ENCODE peak calls at places on chromosome 2, in nine cellular contexts. M, W, O, Z, P, X, E, Y and U are unnamed samples.

GRCh38 chr2:99680946-99681345 is 191.1 kb upstream of the REV1 start:
- DNase-seq in M (no peak), W (no peak), O (no peak), Z (no peak), P (no peak), X (no peak), E (no peak), Y (no peak), U (no peak)

GRCh38 chr2:20307311-20307710 is 43.3 kb downstream of the PUM2 start:
- DNase-seq in M (no peak), W (no peak), O (no peak), Z (no peak), P (no peak), X (no peak), E (no peak), Y (no peak), U (no peak)

GRCh38 chr2:16940214-16940613 is 274.6 kb upstream of the CYRIA start:
- DNase-seq in M (no peak), W (no peak), O (no peak), Z (no peak), P (no peak), X (no peak), E (no peak), Y (no peak), U (no peak)

GRCh38 chr2:149745396-149745925 is 157.9 kb upstream of the MMADHC start:
- DNase-seq in M (no peak), W (no peak), O (no peak), Z (no peak), P (no peak), X (no peak), E (no peak), Y (no peak), U (no peak)

GRCh38 chr2:40043641-40044040 is 264.6 kb upstream of the THUMPD2 start:
- DNase-seq in M (peak; percentile 20), W (no peak), O (no peak), Z (no peak), P (no peak), X (no peak), E (no peak), Y (no peak), U (no peak)

GRCh38 chr2:54629914-54630609 is 93.4 kb upstream of the EML6 start:
- DNase-seq in M (no peak), W (no peak), O (peak; percentile 53), Z (peak; percentile 81), P (no peak), X (no peak), E (no peak), Y (peak; percentile 40), U (no peak)

GRCh38 chr2:74516070-74516633 is 1.9 kb downstream of the TLX2 start:
- DNase-seq in M (peak; percentile 95), W (no peak), O (peak; percentile 58), Z (no peak), P (peak; percentile 88), X (no peak), E (peak; percentile 52), Y (no peak), U (peak; percentile 90)

GRCh38 chr2:84085562-84085961 is 373.5 kb downstream of the SUCLG1 start:
- DNase-seq in M (no peak), W (no peak), O (no peak), Z (no peak), P (no peak), X (no peak), E (no peak), Y (no peak), U (no peak)

GRCh38 chr2:146246734-146247523 is 1597.9 kb upstream of the ACVR2A start:
- DNase-seq in M (no peak), W (no peak), O (no peak), Z (no peak), P (no peak), X (no peak), E (no peak), Y (no peak), U (no peak)

GRCh38 chr2:135066710-135067109 is 14.6 kb downstream of the RAB3GAP1 start:
- DNase-seq in M (no peak), W (no peak), O (no peak), Z (no peak), P (no peak), X (no peak), E (no peak), Y (no peak), U (no peak)

GRCh38 chr2:85330839-85331636 is 3.2 kb upstream of the TGOLN2 start:
- DNase-seq in M (no peak), W (no peak), O (no peak), Z (no peak), P (no peak), X (no peak), E (no peak), Y (no peak), U (no peak)

GRCh38 chr2:152189622-152190495 is 14.3 kb upstream of the STAM2 start:
- DNase-seq in M (peak; percentile 58), W (peak; percentile 48), O (peak; percentile 39), Z (peak; percentile 71), P (no peak), X (peak; percentile 32), E (no peak), Y (no peak), U (no peak)

GRCh38 chr2:134736167-134736885 is 17.5 kb upstream of the TMEM163 start:
- DNase-seq in M (peak; percentile 40), W (peak; percentile 3), O (no peak), Z (no peak), P (no peak), X (no peak), E (no peak), Y (no peak), U (no peak)

GRCh38 chr2:105886029-105886454 is 141.3 kb downstream of the NCK2 start:
- DNase-seq in M (no peak), W (no peak), O (no peak), Z (no peak), P (no peak), X (no peak), E (no peak), Y (no peak), U (no peak)

GRCh38 chr2:61343141-61343540 is 127.7 kb downstream of the USP34 start:
- DNase-seq in M (no peak), W (no peak), O (no peak), Z (no peak), P (no peak), X (no peak), E (no peak), Y (no peak), U (no peak)

GRCh38 chr2:85915606-85916303 is 27.0 kb upstream of the ST3GAL5 start:
- DNase-seq in M (no peak), W (no peak), O (no peak), Z (no peak), P (no peak), X (no peak), E (peak; percentile 7), Y (no peak), U (no peak)

GRCh38 chr2:199471443-199472057 is 13.8 kb upstream of the SATB2 start:
- DNase-seq in M (peak; percentile 94), W (no peak), O (peak; percentile 59), Z (peak; percentile 53), P (no peak), X (no peak), E (no peak), Y (no peak), U (no peak)

GRCh38 chr2:30323499-30323898 is 92.2 kb downstream of the LBH start:
- DNase-seq in M (no peak), W (no peak), O (no peak), Z (no peak), P (no peak), X (no peak), E (no peak), Y (no peak), U (no peak)

GRCh38 chr2:25293958-25294513 is 47.7 kb downstream of the DNMT3A start:
- DNase-seq in M (no peak), W (no peak), O (no peak), Z (no peak), P (no peak), X (no peak), E (no peak), Y (no peak), U (no peak)

GRCh38 chr2:28717339-28717758 is 34.3 kb upstream of the PPP1CB start:
- DNase-seq in M (peak; percentile 25), W (peak; percentile 67), O (peak; percentile 92), Z (peak; percentile 23), P (no peak), X (no peak), E (peak; percentile 46), Y (no peak), U (no peak)

GRCh38 chr2:215775106-215775505 is 238.2 kb downstream of the MREG start:
- DNase-seq in M (no peak), W (no peak), O (no peak), Z (no peak), P (no peak), X (no peak), E (no peak), Y (no peak), U (no peak)

DNA sequence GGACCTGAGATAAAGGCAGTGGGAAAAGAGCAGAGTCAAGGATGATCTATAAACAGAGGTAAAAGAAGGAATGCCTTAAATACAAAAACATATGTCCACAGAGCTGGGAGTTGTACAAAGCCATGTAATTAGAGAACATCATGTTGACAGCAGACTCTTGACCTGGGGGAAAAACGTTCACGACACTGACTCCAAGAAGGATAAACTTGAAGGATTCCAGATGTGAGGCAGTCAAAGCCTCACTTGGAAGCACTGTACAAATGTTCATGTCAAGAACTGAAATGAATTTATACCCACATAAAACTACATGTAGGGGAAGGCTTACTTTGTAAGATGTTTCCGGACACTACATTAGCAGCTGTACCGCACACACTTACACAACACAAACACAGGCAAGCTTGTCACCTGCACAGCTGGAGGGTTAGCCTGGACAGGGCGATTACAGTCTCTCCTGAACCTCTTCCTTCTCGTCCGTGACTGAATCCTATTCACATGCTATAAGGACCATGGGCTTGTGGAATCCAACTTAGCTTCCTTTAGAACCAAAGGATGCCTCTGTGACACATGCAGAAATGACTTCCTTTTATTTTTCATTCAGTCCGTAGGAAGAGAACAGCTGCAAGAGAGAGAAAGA is 88.6 kb downstream of the SH3YL1 start:
- DNase-seq in M (no peak), W (no peak), O (no peak), Z (peak; percentile 52), P (no peak), X (no peak), E (no peak), Y (no peak), U (no peak)
- TF ChIP-seq POLR2AphosphoS5 in M (no peak), W (no peak), O (no peak), Z (no peak), P (no peak), X (no peak), E (no peak), Y (no peak), U (no peak)

GRCh38 chr2:157004789-157005188 is 252.7 kb upstream of the GALNT5 start:
- DNase-seq in M (no peak), W (no peak), O (no peak), Z (no peak), P (no peak), X (no peak), E (no peak), Y (no peak), U (no peak)
- TF ChIP-seq POLR2AphosphoS5 in M (no peak), W (no peak), O (no peak), Z (no peak), P (no peak), X (no peak), E (no peak), Y (no peak), U (no peak)

GRCh38 chr2:164910091-164910899 is 45.0 kb downstream of the SLC38A11 start:
- DNase-seq in M (peak; percentile 17), W (no peak), O (peak; percentile 65), Z (peak; percentile 63), P (no peak), X (peak; percentile 77), E (no peak), Y (no peak), U (no peak)
- TF ChIP-seq POLR2AphosphoS5 in M (no peak), W (no peak), O (no peak), Z (no peak), P (no peak), X (peak; percentile 89), E (no peak), Y (no peak), U (no peak)

GRCh38 chr2:172440795-172441194 is 13.4 kb downstream of the ITGA6 start:
- DNase-seq in M (no peak), W (no peak), O (no peak), Z (no peak), P (no peak), X (no peak), E (no peak), Y (no peak), U (no peak)
- TF ChIP-seq POLR2AphosphoS5 in M (no peak), W (no peak), O (no peak), Z (no peak), P (no peak), X (no peak), E (no peak), Y (no peak), U (no peak)